ENCODE peak calls at places on chromosome 2, in seven cellular contexts. One of them, this sample, is unnamed.

GRCh38 chr2:96832401-96832750 is 11.4 kb downstream of the ANKRD23 start:
- DNase-seq in colonic mucosa: no peak
- DNase-seq in body of pancreas: no peak
- DNase-seq in AG09319: no peak
- DNase-seq in fibroblast of the aortic adventitia: no peak
- DNase-seq in stomach: no peak
- DNase-seq in upper lobe of right lung: no peak
- DNase-seq in this sample: no peak

GRCh38 chr2:179393481-179393880 is 128.8 kb upstream of the SESTD1 start:
- DNase-seq in upper lobe of right lung: no peak
- DNase-seq in body of pancreas: no peak
- DNase-seq in fibroblast of the aortic adventitia: no peak
- DNase-seq in stomach: no peak
- DNase-seq in colonic mucosa: no peak
- DNase-seq in AG09319: no peak
- DNase-seq in this sample: no peak

GRCh38 chr2:120443946-120444345 is 98.0 kb downstream of the INHBB start:
- DNase-seq in fibroblast of the aortic adventitia: no peak
- DNase-seq in AG09319: no peak
- DNase-seq in body of pancreas: no peak
- DNase-seq in stomach: no peak
- DNase-seq in upper lobe of right lung: no peak
- DNase-seq in colonic mucosa: no peak
- DNase-seq in this sample: no peak

GRCh38 chr2:62204998-62205496 is 9.1 kb downstream of the B3GNT2 start:
- DNase-seq in upper lobe of right lung: no peak
- DNase-seq in stomach: no peak
- DNase-seq in body of pancreas: no peak
- DNase-seq in colonic mucosa: no peak
- DNase-seq in AG09319: no peak
- DNase-seq in fibroblast of the aortic adventitia: no peak
- DNase-seq in this sample: no peak

GRCh38 chr2:179724403-179724802 is 137.0 kb downstream of the ZNF385B start:
- DNase-seq in upper lobe of right lung: no peak
- DNase-seq in fibroblast of the aortic adventitia: no peak
- DNase-seq in stomach: no peak
- DNase-seq in body of pancreas: no peak
- DNase-seq in AG09319: no peak
- DNase-seq in colonic mucosa: no peak
- DNase-seq in this sample: no peak

GRCh38 chr2:128324008-128324896 is 5.6 kb upstream of the HS6ST1 start:
- DNase-seq in stomach: peak; percentile 24
- DNase-seq in colonic mucosa: peak; percentile 16
- DNase-seq in AG09319: no peak
- DNase-seq in fibroblast of the aortic adventitia: no peak
- DNase-seq in upper lobe of right lung: peak; percentile 56
- DNase-seq in body of pancreas: no peak
- DNase-seq in this sample: no peak

GRCh38 chr2:208906330-208906729 is 499.7 kb downstream of the PTH2R start:
- DNase-seq in AG09319: no peak
- DNase-seq in colonic mucosa: no peak
- DNase-seq in upper lobe of right lung: no peak
- DNase-seq in fibroblast of the aortic adventitia: no peak
- DNase-seq in body of pancreas: no peak
- DNase-seq in stomach: no peak
- DNase-seq in this sample: no peak

GRCh38 chr2:136297974-136298373 is 180.0 kb upstream of the CXCR4 start:
- DNase-seq in body of pancreas: no peak
- DNase-seq in stomach: no peak
- DNase-seq in AG09319: no peak
- DNase-seq in fibroblast of the aortic adventitia: no peak
- DNase-seq in upper lobe of right lung: no peak
- DNase-seq in colonic mucosa: no peak
- DNase-seq in this sample: no peak

GRCh38 chr2:240787521-240788472 is 32.2 kb downstream of the KIF1A start:
- DNase-seq in fibroblast of the aortic adventitia: no peak
- DNase-seq in body of pancreas: no peak
- DNase-seq in colonic mucosa: no peak
- DNase-seq in AG09319: no peak
- DNase-seq in upper lobe of right lung: peak; percentile 56
- DNase-seq in stomach: no peak
- DNase-seq in this sample: no peak

DNA sequence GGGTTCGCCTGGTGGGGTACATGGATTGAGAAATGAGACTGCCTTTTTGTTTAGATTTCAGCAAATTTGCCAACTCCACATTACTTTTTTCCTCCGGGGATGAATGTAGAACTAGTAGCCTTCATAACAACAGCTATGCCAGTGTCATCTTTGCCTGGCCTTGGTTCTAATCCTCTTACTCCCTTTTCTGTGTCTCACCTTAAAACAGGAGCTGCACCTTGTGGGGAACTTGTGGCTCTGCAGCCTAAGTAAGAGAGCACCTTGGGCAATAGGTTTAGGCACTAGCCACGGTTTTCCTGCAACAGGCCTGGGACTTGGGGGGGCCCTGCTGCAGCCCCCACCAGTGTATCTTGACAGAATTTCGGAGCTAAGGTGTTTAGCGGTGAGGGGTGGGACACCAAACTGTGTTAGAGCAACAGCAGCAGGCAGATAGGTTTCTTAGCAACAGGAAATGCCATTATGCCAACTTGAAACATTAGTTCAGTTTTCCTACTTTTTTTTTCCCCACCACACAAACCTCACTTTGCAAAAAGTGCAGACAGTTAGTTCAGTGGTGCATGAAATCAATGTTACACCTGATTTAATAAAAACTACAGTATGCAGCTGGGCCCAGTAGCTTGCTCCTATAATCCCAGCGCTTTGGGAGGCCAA is 173.7 kb downstream of the PRKCE start:
- DNase-seq in colonic mucosa: no peak
- DNase-seq in body of pancreas: no peak
- DNase-seq in AG09319: no peak
- DNase-seq in upper lobe of right lung: no peak
- DNase-seq in fibroblast of the aortic adventitia: no peak
- DNase-seq in stomach: no peak
- DNase-seq in this sample: no peak
- TF ChIP-seq CTCF in colonic mucosa: no peak
- TF ChIP-seq CTCF in body of pancreas: no peak
- TF ChIP-seq CTCF in AG09319: no peak
- TF ChIP-seq CTCF in upper lobe of right lung: no peak
- TF ChIP-seq CTCF in fibroblast of the aortic adventitia: no peak
- TF ChIP-seq CTCF in stomach: no peak
- TF ChIP-seq CTCF in this sample: peak; percentile 7

GRCh38 chr2:30915485-30915884 is 108.2 kb upstream of the CAPN13 start:
- DNase-seq in fibroblast of the aortic adventitia: no peak
- DNase-seq in stomach: peak; percentile 30
- DNase-seq in upper lobe of right lung: peak; percentile 77
- DNase-seq in body of pancreas: peak; percentile 30
- DNase-seq in AG09319: no peak
- DNase-seq in colonic mucosa: peak; percentile 21
- DNase-seq in this sample: no peak
- TF ChIP-seq CTCF in fibroblast of the aortic adventitia: peak; percentile 11
- TF ChIP-seq CTCF in stomach: no peak
- TF ChIP-seq CTCF in upper lobe of right lung: peak; percentile 37
- TF ChIP-seq CTCF in body of pancreas: no peak
- TF ChIP-seq CTCF in AG09319: peak; percentile 17
- TF ChIP-seq CTCF in colonic mucosa: no peak
- TF ChIP-seq CTCF in this sample: peak; percentile 59

GRCh38 chr2:65383571-65384488 is 48.6 kb downstream of the SPRED2 start:
- DNase-seq in body of pancreas: no peak
- DNase-seq in colonic mucosa: peak; percentile 66
- DNase-seq in stomach: peak; percentile 43
- DNase-seq in AG09319: no peak
- DNase-seq in upper lobe of right lung: no peak
- DNase-seq in fibroblast of the aortic adventitia: peak; percentile 79
- DNase-seq in this sample: no peak

GRCh38 chr2:65380243-65380642 is 52.2 kb downstream of the SPRED2 start:
- DNase-seq in stomach: no peak
- DNase-seq in AG09319: no peak
- DNase-seq in fibroblast of the aortic adventitia: no peak
- DNase-seq in colonic mucosa: no peak
- DNase-seq in upper lobe of right lung: no peak
- DNase-seq in body of pancreas: no peak
- DNase-seq in this sample: no peak

GRCh38 chr2:65382323-65382722 is 50.1 kb downstream of the SPRED2 start:
- DNase-seq in colonic mucosa: no peak
- DNase-seq in fibroblast of the aortic adventitia: no peak
- DNase-seq in stomach: no peak
- DNase-seq in upper lobe of right lung: no peak
- DNase-seq in body of pancreas: no peak
- DNase-seq in AG09319: no peak
- DNase-seq in this sample: no peak

GRCh38 chr2:65381607-65382032 is 50.8 kb downstream of the SPRED2 start:
- DNase-seq in stomach: no peak
- DNase-seq in colonic mucosa: no peak
- DNase-seq in fibroblast of the aortic adventitia: no peak
- DNase-seq in AG09319: no peak
- DNase-seq in upper lobe of right lung: no peak
- DNase-seq in body of pancreas: no peak
- DNase-seq in this sample: no peak

GRCh38 chr2:65382776-65383357 is 49.5 kb downstream of the SPRED2 start:
- DNase-seq in body of pancreas: peak; percentile 88
- DNase-seq in upper lobe of right lung: peak; percentile 95
- DNase-seq in colonic mucosa: peak; percentile 92
- DNase-seq in fibroblast of the aortic adventitia: peak; percentile 89
- DNase-seq in stomach: peak; percentile 87
- DNase-seq in AG09319: peak; percentile 43
- DNase-seq in this sample: peak; percentile 80
- TF ChIP-seq CTCF in body of pancreas: peak; percentile 26
- TF ChIP-seq CTCF in upper lobe of right lung: no peak
- TF ChIP-seq CTCF in colonic mucosa: peak; percentile 22
- TF ChIP-seq CTCF in fibroblast of the aortic adventitia: no peak
- TF ChIP-seq CTCF in stomach: no peak
- TF ChIP-seq CTCF in AG09319: no peak
- TF ChIP-seq CTCF in this sample: no peak

GRCh38 chr2:116513991-116514390 is 1300.5 kb upstream of the DDX18 start:
- DNase-seq in upper lobe of right lung: no peak
- DNase-seq in AG09319: no peak
- DNase-seq in colonic mucosa: no peak
- DNase-seq in body of pancreas: no peak
- DNase-seq in stomach: no peak
- DNase-seq in fibroblast of the aortic adventitia: no peak
- DNase-seq in this sample: no peak

GRCh38 chr2:116511426-116511825 is 1303.1 kb upstream of the DDX18 start:
- DNase-seq in stomach: no peak
- DNase-seq in body of pancreas: no peak
- DNase-seq in fibroblast of the aortic adventitia: no peak
- DNase-seq in colonic mucosa: no peak
- DNase-seq in upper lobe of right lung: no peak
- DNase-seq in AG09319: no peak
- DNase-seq in this sample: no peak

GRCh38 chr2:116510117-116510671 is 1304.3 kb upstream of the DDX18 start:
- DNase-seq in fibroblast of the aortic adventitia: no peak
- DNase-seq in body of pancreas: no peak
- DNase-seq in upper lobe of right lung: no peak
- DNase-seq in stomach: no peak
- DNase-seq in AG09319: no peak
- DNase-seq in colonic mucosa: no peak
- DNase-seq in this sample: no peak
- TF ChIP-seq CTCF in fibroblast of the aortic adventitia: no peak
- TF ChIP-seq CTCF in body of pancreas: no peak
- TF ChIP-seq CTCF in upper lobe of right lung: peak; percentile 32
- TF ChIP-seq CTCF in stomach: no peak
- TF ChIP-seq CTCF in AG09319: no peak
- TF ChIP-seq CTCF in colonic mucosa: no peak
- TF ChIP-seq CTCF in this sample: peak; percentile 70

GRCh38 chr2:237604391-237604790 is 13.9 kb upstream of the RAB17 start:
- DNase-seq in stomach: no peak
- DNase-seq in AG09319: no peak
- DNase-seq in fibroblast of the aortic adventitia: no peak
- DNase-seq in colonic mucosa: no peak
- DNase-seq in body of pancreas: no peak
- DNase-seq in upper lobe of right lung: no peak
- DNase-seq in this sample: no peak

GRCh38 chr2:237602409-237602808 is 11.9 kb upstream of the RAB17 start:
- DNase-seq in stomach: no peak
- DNase-seq in AG09319: no peak
- DNase-seq in fibroblast of the aortic adventitia: no peak
- DNase-seq in body of pancreas: no peak
- DNase-seq in upper lobe of right lung: no peak
- DNase-seq in colonic mucosa: no peak
- DNase-seq in this sample: no peak

GRCh38 chr2:237603049-237603717 is 12.6 kb upstream of the RAB17 start:
- DNase-seq in body of pancreas: no peak
- DNase-seq in fibroblast of the aortic adventitia: no peak
- DNase-seq in AG09319: no peak
- DNase-seq in colonic mucosa: no peak
- DNase-seq in stomach: no peak
- DNase-seq in upper lobe of right lung: no peak
- DNase-seq in this sample: no peak

GRCh38 chr2:237603718-237604362 is 13.3 kb upstream of the RAB17 start:
- DNase-seq in stomach: no peak
- DNase-seq in colonic mucosa: peak; percentile 57
- DNase-seq in body of pancreas: peak; percentile 47
- DNase-seq in fibroblast of the aortic adventitia: peak; percentile 37
- DNase-seq in upper lobe of right lung: no peak
- DNase-seq in AG09319: no peak
- DNase-seq in this sample: no peak

GRCh38 chr2:237604960-237605359 is 14.4 kb upstream of the RAB17 start:
- DNase-seq in fibroblast of the aortic adventitia: peak; percentile 49
- DNase-seq in colonic mucosa: no peak
- DNase-seq in AG09319: no peak
- DNase-seq in body of pancreas: peak; percentile 55
- DNase-seq in stomach: peak; percentile 56
- DNase-seq in upper lobe of right lung: no peak
- DNase-seq in this sample: no peak
- TF ChIP-seq CTCF in fibroblast of the aortic adventitia: peak; percentile 44
- TF ChIP-seq CTCF in colonic mucosa: no peak
- TF ChIP-seq CTCF in AG09319: peak; percentile 20
- TF ChIP-seq CTCF in body of pancreas: no peak
- TF ChIP-seq CTCF in stomach: no peak
- TF ChIP-seq CTCF in upper lobe of right lung: peak; percentile 13
- TF ChIP-seq CTCF in this sample: peak; percentile 27

This sample was measured in retinal pigment epithelial cell.